ENCODE peak calls at places on chromosomes 5 and 9, in six cellular contexts. K is IMR-90, V is neuronal stem cell, G is trophoblast cell, J is H1, A is mesenchymal stem cell. F is an unnamed sample.

GRCh38 chr5:174599992-174600391 is 124.4 kb upstream of the MSX2 start:
- DNase-seq in V (no peak), J (peak), K (no peak), A (no peak), G (no peak), F (peak)

GRCh38 chr5:76999451-76999850 is 30.8 kb upstream of the AGGF1 start:
- DNase-seq in V (no peak), G (peak), A (peak), J (no peak), K (peak), F (no peak)

GRCh38 chr9:90642570-90643539 is at the start of gene DIRAS2:
- DNase-seq in K (peak), G (peak), J (peak), V (peak), A (peak), F (peak)

GRCh38 chr5:88884435-88884877 is 1.5 kb upstream of the MEF2C start:
- DNase-seq in V (no peak), A (no peak), G (no peak), K (peak), J (no peak), F (no peak)

GRCh38 chr5:9782806-9783560 is 152.8 kb upstream of the TAS2R1 start:
- DNase-seq in V (no peak), G (no peak), A (peak), J (no peak), K (peak), F (no peak)

GRCh38 chr9:99135498-99135897 is 30.6 kb downstream of the TGFBR1 start:
- DNase-seq in G (no peak), K (no peak), J (no peak), A (no peak), V (no peak), F (no peak)

GRCh38 chr9:3942351-3942750 is 357.5 kb downstream of the GLIS3 start:
- DNase-seq in V (no peak), K (no peak), G (no peak), A (no peak), J (no peak), F (no peak)

GRCh38 chr5:177361418-177362101 is 3.8 kb downstream of the RGS14 start:
- DNase-seq in A (no peak), V (no peak), J (no peak), K (no peak), G (no peak), F (no peak)

GRCh38 chr5:8907168-8907868 is 638.6 kb downstream of the SEMA5A start:
- DNase-seq in K (peak), J (no peak), V (no peak), G (no peak), A (peak), F (no peak)

GRCh38 chr5:74587300-74587699 is 53.2 kb downstream of the ENC1 start:
- DNase-seq in K (no peak), G (no peak), V (no peak), A (no peak), J (no peak), F (no peak)

GRCh38 chr5:138096363-138096762 is 12.5 kb downstream of the WNT8A start:
- DNase-seq in V (no peak), K (no peak), A (no peak), G (no peak), J (no peak), F (no peak)

GRCh38 chr9:133992780-133993634 is 883 bp upstream of the VAV2 start:
- DNase-seq in G (peak), V (peak), A (peak), K (peak), J (peak), F (peak)
- H2AK5ac ChIP-seq in G (peak), V (peak), A (peak), K (peak), J (no peak), F (no peak)

GRCh38 chr5:101950050-101950449 is 346.0 kb downstream of the SLCO4C1 start:
- DNase-seq in K (no peak), G (no peak), A (no peak), V (no peak), J (no peak), F (no peak)
- H4K91ac ChIP-seq in K (no peak), G (no peak), A (no peak), V (no peak), J (no peak), F (no peak)

DNA sequence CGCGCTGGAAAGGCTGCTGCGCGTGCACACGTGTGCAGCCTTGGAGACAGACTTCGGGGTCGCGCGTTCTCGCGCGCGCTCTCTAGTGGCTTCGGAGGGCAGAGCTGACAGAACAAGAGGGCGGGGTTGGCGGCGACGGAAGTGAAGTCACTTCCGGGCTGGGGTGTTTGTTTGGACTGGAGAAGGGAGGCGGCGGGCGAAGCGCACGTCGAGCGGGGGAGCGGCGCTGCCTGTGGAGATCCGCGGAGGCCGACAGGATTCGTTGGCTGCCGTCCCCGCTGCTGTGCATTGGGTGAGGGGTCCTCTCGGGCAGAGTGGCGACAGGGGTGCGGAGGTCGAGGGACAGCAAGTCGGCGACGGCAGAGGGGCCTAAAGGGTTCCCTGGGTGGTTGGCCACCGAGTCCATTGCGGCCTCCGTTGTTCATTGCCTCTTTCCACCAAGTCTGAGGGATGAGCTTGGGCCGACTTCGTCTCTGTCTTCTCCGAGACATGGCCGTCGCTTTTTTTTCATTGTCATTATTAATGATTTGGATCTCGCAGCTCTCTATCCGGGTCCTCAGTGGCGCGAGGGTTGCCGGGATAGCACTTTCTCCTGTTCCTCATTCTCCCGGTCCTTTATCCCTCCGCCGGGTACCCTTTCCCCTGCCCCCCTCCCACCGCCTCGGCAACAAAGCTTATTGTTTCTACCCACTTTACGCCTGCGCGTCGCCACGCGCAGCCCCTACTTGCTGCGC is at the start of gene PAIP2:
- DNase-seq in J (peak), V (peak), K (peak), A (peak), G (peak), F (peak)
- H2AK5ac ChIP-seq in J (peak), V (peak), K (peak), A (peak), G (peak), F (no peak)

GRCh38 chr9:133331221-133331620 is 4.8 kb downstream of the SURF6 start:
- DNase-seq in J (no peak), G (no peak), V (no peak), K (no peak), A (no peak), F (peak)
- H4K91ac ChIP-seq in J (no peak), G (no peak), V (no peak), K (no peak), A (no peak), F (no peak)

GRCh38 chr5:139705655-139706587 is 57.8 kb downstream of the CXXC5 start:
- DNase-seq in K (no peak), G (no peak), J (no peak), V (no peak), A (no peak), F (no peak)
- H2AK5ac ChIP-seq in K (no peak), G (peak), J (peak), V (peak), A (peak), F (no peak)

GRCh38 chr5:154863291-154864080 is 5.1 kb downstream of the CNOT8 start:
- DNase-seq in K (no peak), A (no peak), J (no peak), V (no peak), G (no peak), F (no peak)
- H4K91ac ChIP-seq in K (no peak), A (no peak), J (no peak), V (no peak), G (no peak), F (no peak)

GRCh38 chr5:141840826-141841360 is 37.3 kb downstream of the PCDH1 start:
- DNase-seq in J (no peak), K (no peak), V (no peak), G (no peak), A (no peak), F (no peak)

GRCh38 chr5:141840295-141840812 is 37.9 kb downstream of the PCDH1 start:
- DNase-seq in J (no peak), G (no peak), V (no peak), A (no peak), K (no peak), F (no peak)

GRCh38 chr5:141843156-141843927 is 34.9 kb downstream of the PCDH1 start:
- DNase-seq in V (no peak), K (peak), J (no peak), G (peak), A (peak), F (peak)

GRCh38 chr5:141841781-141842180 is 36.4 kb downstream of the PCDH1 start:
- DNase-seq in G (no peak), V (no peak), K (no peak), A (no peak), J (no peak), F (no peak)

GRCh38 chr5:141841376-141841775 is 36.8 kb downstream of the PCDH1 start:
- DNase-seq in V (no peak), J (no peak), K (no peak), A (no peak), G (no peak), F (no peak)
- H2AK5ac ChIP-seq in V (no peak), J (peak), K (no peak), A (no peak), G (peak), F (no peak)

F was measured in H9.